ENCODE peak calls at places on chromosomes 7 and 10, in four cellular contexts. G, K, T and C are unnamed samples.

GRCh38 chr7:126450269-126450671 is 802.5 kb downstream of the GRM8 start:
- DNase-seq in G (no peak), K (no peak), T (no peak), C (no peak)

GRCh38 chr10:104109908-104110662 is 11.9 kb upstream of the SFR1 start:
- DNase-seq in G (peak; percentile 85), K (no peak), T (no peak), C (no peak)

GRCh38 chr10:111646021-111646420 is 537.5 kb downstream of the GPAM start:
- DNase-seq in G (no peak), K (no peak), T (no peak), C (no peak)

GRCh38 chr7:57201021-57201894 is 69.0 kb upstream of the ZNF479 start:
- DNase-seq in G (no peak), K (peak; percentile 51), T (no peak), C (no peak)

GRCh38 chr7:134856692-134857091 is 77.3 kb downstream of the CALD1 start:
- DNase-seq in G (peak; percentile 51), K (no peak), T (peak; percentile 25), C (no peak)

GRCh38 chr10:95655571-95656290 is 780 bp downstream of the ALDH18A1 start:
- DNase-seq in G (peak; percentile 51), K (no peak), T (peak; percentile 14), C (peak; percentile 34)

GRCh38 chr7:129010075-129010474 is 44.8 kb downstream of the TNPO3 start:
- DNase-seq in G (no peak), K (no peak), T (no peak), C (no peak)

GRCh38 chr7:100602889-100603696 is 930 bp downstream of the PCOLCE start:
- DNase-seq in G (peak; percentile 86), K (no peak), T (peak; percentile 50), C (peak; percentile 56)

GRCh38 chr10:113754768-113755167 is 3.3 kb downstream of the PLEKHS1 start:
- DNase-seq in G (no peak), K (no peak), T (no peak), C (peak; percentile 77)

GRCh38 chr7:5394264-5395105 is 29.1 kb downstream of the TNRC18 start:
- DNase-seq in G (no peak), K (no peak), T (no peak), C (no peak)

GRCh38 chr7:42097756-42098155 is 139.3 kb downstream of the GLI3 start:
- DNase-seq in G (peak; percentile 82), K (no peak), T (no peak), C (no peak)

GRCh38 chr7:36597099-36597773 is 127.1 kb downstream of the AOAH start:
- DNase-seq in G (no peak), K (no peak), T (no peak), C (no peak)

GRCh38 chr10:114879541-114880158 is 58.1 kb downstream of the FHIP2A start:
- DNase-seq in G (peak; percentile 17), K (no peak), T (peak; percentile 61), C (no peak)

GRCh38 chr7:151982806-151983205 is 26.6 kb downstream of the GALNTL5 start:
- DNase-seq in G (no peak), K (no peak), T (no peak), C (no peak)

GRCh38 chr7:79454325-79454960 is 976 bp upstream of the MAGI2 start:
- DNase-seq in G (peak; percentile 63), K (peak; percentile 72), T (no peak), C (no peak)

GRCh38 chr7:155559519-155560108 is 13.3 kb upstream of the CNPY1 start:
- DNase-seq in G (no peak), K (peak; percentile 59), T (no peak), C (no peak)

GRCh38 chr7:108413782-108414492 is 42.3 kb downstream of the NRCAM start:
- DNase-seq in G (peak; percentile 68), K (no peak), T (no peak), C (no peak)

GRCh38 chr7:22715969-22716368 is 11.0 kb upstream of the IL6 start:
- DNase-seq in G (no peak), K (no peak), T (no peak), C (no peak)
- H3K4me1 ChIP-seq in G (peaks cover 12% of the 10 kb centered on the region), K (no peaks in the 10 kb centered on the region), T (peaks cover 3% of the 10 kb centered on the region), C (no peaks in the 10 kb centered on the region)

DNA sequence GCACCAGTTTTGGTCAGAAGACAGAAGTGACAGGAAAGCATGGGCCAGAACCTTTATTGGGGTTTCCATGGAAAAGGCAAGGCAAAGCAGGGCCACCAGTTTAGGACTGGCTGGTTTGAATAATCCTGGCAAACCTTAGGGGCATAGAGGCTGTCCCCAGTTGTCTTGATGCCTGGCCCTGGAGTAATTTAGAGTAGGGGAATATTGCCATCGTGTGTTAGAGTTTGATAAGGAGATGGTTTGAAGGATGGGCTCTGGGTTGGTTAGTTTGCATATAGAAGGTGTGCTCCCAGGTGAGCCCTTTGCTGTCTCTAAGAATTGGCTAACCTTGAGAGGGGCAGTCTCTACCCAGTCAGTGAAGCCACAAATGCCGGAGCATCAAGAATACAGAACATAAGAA is 79.6 kb downstream of the ZNF777 start:
- DNase-seq in G (no peak), K (no peak), T (no peak), C (no peak)
- TF ChIP-seq CTCF in G (no peak), K (no peak), T (no peak), C (no peak)

GRCh38 chr10:105579112-105579511 is 938.0 kb downstream of the SORCS3 start:
- DNase-seq in G (no peak), K (no peak), T (peak; percentile 4), C (no peak)
- H3K9me3 ChIP-seq in G (no peaks in the 10 kb centered on the region), K (no peaks in the 10 kb centered on the region), T (no peaks in the 10 kb centered on the region), C (no peaks in the 10 kb centered on the region)

GRCh38 chr10:70843776-70844489 is 28.2 kb downstream of the SGPL1 start:
- DNase-seq in G (no peak), K (no peak), T (no peak), C (no peak)
- H3K4me1 ChIP-seq in G (no peaks in the 10 kb centered on the region), K (no peaks in the 10 kb centered on the region), T (peaks cover 10% of the 10 kb centered on the region), C (peaks cover 12% of the 10 kb centered on the region)

GRCh38 chr7:80600046-80600445 is 38.4 kb upstream of the CD36 start:
- DNase-seq in G (no peak), K (no peak), T (no peak), C (no peak)

GRCh38 chr7:80608292-80608691 is 30.1 kb upstream of the CD36 start:
- DNase-seq in G (no peak), K (no peak), T (no peak), C (no peak)

GRCh38 chr7:80603940-80604339 is 34.5 kb upstream of the CD36 start:
- DNase-seq in G (no peak), K (no peak), T (no peak), C (no peak)

GRCh38 chr7:80602007-80602406 is 36.4 kb upstream of the CD36 start:
- DNase-seq in G (no peak), K (no peak), T (no peak), C (no peak)

GRCh38 chr7:80604436-80604835 is 34.0 kb upstream of the CD36 start:
- DNase-seq in G (no peak), K (no peak), T (no peak), C (no peak)
- TF ChIP-seq CTCF in G (no peak), K (no peak), T (no peak), C (no peak)

GRCh38 chr10:133532871-133533270 is 5.7 kb downstream of the CYP2E1 start:
- DNase-seq in G (no peak), K (no peak), T (no peak), C (no peak)
- H3K9me3 ChIP-seq in G (no peaks in the 10 kb centered on the region), K (no peaks in the 10 kb centered on the region), T (no peaks in the 10 kb centered on the region), C (no peaks in the 10 kb centered on the region)

DNA sequence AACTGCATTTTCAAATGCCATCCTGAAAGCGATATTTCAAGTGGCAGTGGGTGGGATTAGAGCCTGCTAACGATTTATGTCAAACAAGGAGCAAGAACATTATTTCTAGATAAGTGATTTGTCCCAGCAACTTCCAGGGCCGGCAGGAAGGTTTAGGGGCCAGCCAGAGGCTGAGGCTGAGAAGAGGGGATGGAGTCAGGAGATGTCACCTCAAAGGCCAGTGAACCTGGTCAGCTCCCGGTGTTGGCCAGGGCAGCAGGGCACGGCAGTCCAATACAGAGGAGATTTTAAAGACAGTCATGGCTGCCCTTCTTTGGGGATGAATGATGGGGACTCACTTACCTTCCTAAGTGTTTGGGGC is 105.7 kb upstream of the PPIF start:
- DNase-seq in G (no peak), K (no peak), T (no peak), C (no peak)
- H3K4me1 ChIP-seq in G (peaks cover 45% of the 10 kb centered on the region), K (peaks cover 73% of the 10 kb centered on the region), T (peaks cover 48% of the 10 kb centered on the region), C (peaks cover 14% of the 10 kb centered on the region)

GRCh38 chr10:78904196-78904595 is 164.6 kb upstream of the ZMIZ1 start:
- DNase-seq in G (no peak), K (peak; percentile 53), T (no peak), C (peak; percentile 6)

GRCh38 chr10:78905940-78906308 is 162.8 kb upstream of the ZMIZ1 start:
- DNase-seq in G (no peak), K (peak; percentile 52), T (no peak), C (no peak)

GRCh38 chr10:78903351-78903940 is 165.3 kb upstream of the ZMIZ1 start:
- DNase-seq in G (no peak), K (no peak), T (no peak), C (peak; percentile 11)

GRCh38 chr10:78906734-78907385 is 161.9 kb upstream of the ZMIZ1 start:
- DNase-seq in G (no peak), K (no peak), T (no peak), C (no peak)

DNA sequence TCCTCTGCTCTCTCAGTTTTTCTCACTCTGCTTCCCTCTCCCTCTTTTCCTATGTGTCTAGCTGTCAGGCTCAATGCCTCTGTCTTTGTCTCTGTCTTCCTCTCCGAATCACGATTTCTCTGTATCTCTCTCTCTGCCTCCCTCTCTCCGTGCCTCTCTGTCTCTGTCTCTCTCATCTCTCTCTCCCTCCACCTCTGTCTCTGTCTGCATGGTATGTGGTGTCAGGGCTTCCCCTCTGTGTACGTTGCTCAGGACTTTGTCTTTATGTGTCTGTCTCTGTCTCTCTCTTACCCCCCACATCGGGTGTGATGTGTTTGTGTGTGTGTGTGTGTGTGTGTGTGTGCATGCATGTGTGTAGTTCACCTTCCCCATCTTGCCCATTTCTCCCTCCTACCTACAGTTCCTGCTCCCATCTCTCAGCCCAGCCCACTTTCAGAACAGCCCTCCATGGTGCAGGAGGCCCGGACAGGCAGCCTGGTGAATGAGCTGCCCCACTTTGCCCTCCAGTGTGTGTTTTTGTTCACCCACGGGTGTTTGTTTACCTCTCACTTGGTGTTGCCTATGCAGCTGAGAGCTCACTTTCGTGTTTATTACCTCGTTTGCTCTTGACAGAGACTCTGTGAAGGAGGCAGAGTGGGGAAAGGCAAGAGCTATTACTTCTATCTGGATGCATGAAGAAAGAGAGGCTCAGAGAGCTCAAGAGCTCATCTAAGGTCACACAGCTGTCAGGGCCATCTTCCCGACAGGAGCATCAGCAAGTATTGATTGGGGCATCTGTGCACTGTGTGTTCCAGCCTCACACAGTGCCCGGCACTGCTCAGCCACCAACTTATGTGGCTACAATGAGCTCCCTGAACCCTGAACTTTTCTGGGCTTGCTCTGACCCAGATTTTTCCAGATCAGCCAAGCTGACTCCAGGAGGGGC is 163.5 kb upstream of the ZMIZ1 start:
- DNase-seq in G (no peak), K (no peak), T (no peak), C (peak; percentile 4)
- TF ChIP-seq CTCF in G (no peak), K (no peak), T (no peak), C (no peak)